ENCODE peak calls at places on chromosomes 6 and 20, in eight cellular contexts. T, S, A, Y, W, O, M and K are unnamed samples.
A peak's percentile ranks its signal among the peaks of the same experiment; 100 is the strongest.

GRCh38 chr20:59456342-59457132 is 147.8 kb upstream of the PHACTR3 start:
- DNase-seq in T (no peak), S (no peak), A (no peak), Y (no peak), W (no peak), O (no peak), M (no peak), K (no peak)

GRCh38 chr20:49916146-49917002 is 1.0 kb upstream of the SPATA2 start:
- DNase-seq in T (no peak), S (no peak), A (no peak), Y (no peak), W (no peak), O (no peak), M (no peak), K (no peak)

GRCh38 chr6:21842875-21843274 is 249.3 kb downstream of the SOX4 start:
- DNase-seq in T (no peak), S (no peak), A (no peak), Y (no peak), W (no peak), O (no peak), M (no peak), K (no peak)

GRCh38 chr6:35219683-35220326 is 6.0 kb downstream of the SCUBE3 start:
- DNase-seq in T (no peak), S (no peak), A (no peak), Y (no peak), W (no peak), O (no peak), M (no peak), K (no peak)

GRCh38 chr6:4059115-4059777 is 19.7 kb downstream of the FAM217A start:
- DNase-seq in T (peak; percentile 44), S (peak; percentile 84), A (no peak), Y (no peak), W (no peak), O (no peak), M (peak; percentile 60), K (peak; percentile 41)

GRCh38 chr6:160513836-160514235 is 150.2 kb downstream of the LPA start:
- DNase-seq in T (no peak), S (no peak), A (no peak), Y (no peak), W (no peak), O (no peak), M (no peak), K (no peak)

GRCh38 chr6:16760536-16761468 is at the start of gene ATXN1:
- DNase-seq in T (peak; percentile 75), S (no peak), A (peak; percentile 74), Y (peak; percentile 57), W (no peak), O (peak; percentile 55), M (peak; percentile 51), K (no peak)

GRCh38 chr20:50826121-50826520 is 31.3 kb downstream of the BCAS4 start:
- DNase-seq in T (no peak), S (peak; percentile 38), A (no peak), Y (no peak), W (peak; percentile 72), O (no peak), M (no peak), K (no peak)

GRCh38 chr6:106216527-106216926 is 109.0 kb downstream of the ATG5 start:
- DNase-seq in T (no peak), S (peak; percentile 61), A (no peak), Y (no peak), W (no peak), O (no peak), M (no peak), K (no peak)

GRCh38 chr6:136685540-136686108 is 106.7 kb downstream of the MAP3K5 start:
- DNase-seq in T (no peak), S (no peak), A (peak; percentile 46), Y (no peak), W (no peak), O (no peak), M (no peak), K (peak; percentile 58)

GRCh38 chr20:63979549-63980316 is at the start of gene SAMD10:
- DNase-seq in T (peak; percentile 79), S (no peak), A (peak; percentile 60), Y (no peak), W (peak; percentile 88), O (no peak), M (peak; percentile 78), K (no peak)

DNA sequence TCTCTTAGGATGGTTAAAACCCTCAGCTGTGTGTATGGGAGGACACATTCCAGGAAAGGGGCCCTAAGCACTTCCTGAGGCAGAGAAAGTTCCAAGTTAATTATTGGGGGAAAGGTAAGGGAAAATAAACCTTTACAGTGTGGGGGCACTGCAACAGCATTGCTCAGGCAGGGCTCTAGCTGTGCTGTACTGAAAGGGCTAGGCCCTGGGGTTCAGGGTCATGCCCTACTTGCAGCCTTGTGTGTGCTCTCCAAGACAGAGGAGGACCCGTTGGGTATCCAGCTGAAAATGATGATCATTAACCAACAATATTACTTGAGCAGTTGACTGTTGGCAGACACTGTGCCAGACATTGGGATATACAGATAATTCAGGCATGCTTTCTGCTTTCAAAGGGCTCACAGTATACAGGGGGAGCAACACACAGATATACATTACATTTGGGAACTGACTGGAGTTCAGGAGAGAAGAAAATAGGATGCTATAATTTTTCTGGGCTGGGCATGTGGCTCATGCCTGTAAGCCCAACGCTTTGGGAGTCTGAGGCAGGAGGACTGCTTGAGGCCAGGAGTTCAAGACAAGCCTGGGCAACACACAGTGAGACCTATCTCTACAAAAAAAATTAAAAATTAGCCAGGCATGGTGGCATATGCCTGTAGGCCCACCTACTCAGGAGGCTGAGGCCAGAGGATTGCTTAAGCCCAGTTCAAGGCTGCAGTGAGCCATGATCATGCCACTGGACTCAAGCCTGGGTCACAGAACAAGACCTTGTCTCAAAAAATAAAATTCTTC is 9.1 kb upstream of the RPL7L1 start:
- DNase-seq in T (no peak), S (no peak), A (no peak), Y (no peak), W (no peak), O (no peak), M (no peak), K (no peak)
- H3K27ac ChIP-seq in T (no peak overlapping the region), S (no peak overlapping the region), A (no peak overlapping the region), Y (no peak overlapping the region), W (no peak overlapping the region), O (no peak overlapping the region), M (no peak overlapping the region), K (no peak overlapping the region)

DNA sequence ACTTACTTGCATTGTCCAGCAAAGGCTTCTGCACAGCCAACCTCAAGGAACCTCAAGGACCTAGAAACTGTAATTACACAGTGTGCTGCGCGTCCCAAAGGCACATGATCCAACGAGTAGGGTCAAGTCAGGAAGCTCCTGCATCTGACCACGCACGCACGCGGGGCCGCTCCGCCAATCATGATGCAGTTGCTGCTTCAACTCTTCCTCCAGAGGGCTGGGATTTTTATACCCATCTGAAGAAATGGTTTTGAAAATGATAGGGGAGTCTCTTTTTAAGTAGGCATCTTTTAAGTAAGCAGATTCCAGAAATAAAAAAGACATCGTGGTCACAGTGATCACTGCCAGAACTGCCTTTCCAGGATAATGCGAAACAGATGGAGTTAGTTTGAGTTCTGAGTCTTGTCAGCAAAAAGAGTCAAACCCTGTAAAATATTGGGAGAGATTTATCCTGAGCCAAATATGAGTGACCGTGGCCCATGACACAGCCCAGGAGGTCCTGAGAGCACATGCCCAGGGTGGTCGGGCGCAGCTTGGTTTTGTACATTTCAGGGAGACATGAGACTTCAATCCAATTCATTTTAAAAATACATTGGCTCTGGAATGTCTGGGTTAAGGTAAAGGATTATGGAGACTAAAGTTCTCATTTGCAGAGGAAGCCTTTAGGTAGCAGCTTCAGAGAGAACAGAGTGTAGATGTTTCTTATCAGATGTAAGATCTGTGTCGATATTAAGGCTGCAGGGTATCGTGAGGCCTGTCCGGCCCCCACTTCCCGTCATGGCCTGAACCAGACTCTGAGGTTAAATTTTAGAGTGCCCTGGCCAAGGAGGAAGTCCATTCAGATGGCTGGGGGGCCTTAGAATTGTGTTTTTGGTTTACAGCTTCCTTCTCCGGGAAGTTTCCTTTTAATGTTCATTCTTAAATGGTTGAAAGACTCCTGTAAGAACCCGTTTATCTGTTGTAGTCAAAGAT is 34.2 kb downstream of the KIF25 start:
- DNase-seq in T (no peak), S (peak; percentile 50), A (no peak), Y (peak; percentile 53), W (no peak), O (no peak), M (no peak), K (no peak)
- H3K27ac ChIP-seq in T (no peak overlapping the region), S (peak overlapping the region; percentile 42), A (no peak overlapping the region), Y (peak overlapping the region; percentile 92), W (peak overlapping the region; percentile 53), O (no peak overlapping the region), M (no peak overlapping the region), K (no peak overlapping the region)

GRCh38 chr6:139257821-139258398 is 33.9 kb downstream of the TXLNB start:
- DNase-seq in T (no peak), S (no peak), A (no peak), Y (no peak), W (no peak), O (no peak), M (no peak), K (no peak)

GRCh38 chr6:139265512-139266190 is 26.1 kb downstream of the TXLNB start:
- DNase-seq in T (no peak), S (no peak), A (no peak), Y (no peak), W (no peak), O (no peak), M (no peak), K (no peak)

GRCh38 chr6:139257291-139257690 is 34.5 kb downstream of the TXLNB start:
- DNase-seq in T (no peak), S (no peak), A (no peak), Y (no peak), W (no peak), O (no peak), M (no peak), K (no peak)

DNA sequence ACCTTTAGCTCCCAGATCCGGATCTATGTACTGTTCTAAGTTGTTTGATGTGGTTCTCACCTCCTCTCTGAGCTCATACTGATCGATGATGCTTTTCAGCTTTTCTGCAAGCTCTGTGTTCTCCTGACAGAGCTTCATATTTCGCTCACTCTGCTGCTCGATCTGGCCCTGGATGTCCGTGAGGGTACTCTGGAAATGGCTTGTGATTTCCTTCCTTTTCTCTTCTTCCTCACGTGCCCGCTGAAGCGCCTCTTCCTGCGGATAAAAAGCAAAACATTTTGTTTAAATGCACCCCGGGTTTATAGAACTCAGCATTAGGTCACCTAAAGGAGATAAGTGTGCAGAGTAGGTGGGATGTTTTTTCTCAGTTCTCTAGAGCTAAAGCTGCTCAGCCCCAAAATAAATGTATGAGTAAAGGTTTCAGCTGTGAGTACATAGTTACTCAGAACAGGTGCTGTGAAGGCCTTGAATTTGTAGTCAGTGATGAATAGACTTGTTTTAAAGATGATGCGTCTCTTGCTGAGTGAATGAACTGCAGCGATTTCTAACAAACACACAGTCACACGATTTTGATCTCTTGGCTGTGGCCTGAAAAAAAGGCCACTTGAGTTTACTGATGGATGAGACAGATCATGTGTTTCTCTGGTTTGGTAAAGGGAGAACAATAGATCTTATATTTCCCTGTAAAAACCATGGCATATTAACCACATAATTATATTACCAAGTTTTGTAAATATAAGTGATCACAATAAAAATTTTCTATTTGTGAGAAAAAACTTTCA is 29.1 kb downstream of the TXLNB start:
- DNase-seq in T (peak; percentile 31), S (no peak), A (no peak), Y (no peak), W (no peak), O (no peak), M (peak; percentile 10), K (peak; percentile 51)
- H3K27ac ChIP-seq in T (no peak overlapping the region), S (no peak overlapping the region), A (no peak overlapping the region), Y (no peak overlapping the region), W (no peak overlapping the region), O (no peak overlapping the region), M (no peak overlapping the region), K (peak overlapping the region; percentile 28)

DNA sequence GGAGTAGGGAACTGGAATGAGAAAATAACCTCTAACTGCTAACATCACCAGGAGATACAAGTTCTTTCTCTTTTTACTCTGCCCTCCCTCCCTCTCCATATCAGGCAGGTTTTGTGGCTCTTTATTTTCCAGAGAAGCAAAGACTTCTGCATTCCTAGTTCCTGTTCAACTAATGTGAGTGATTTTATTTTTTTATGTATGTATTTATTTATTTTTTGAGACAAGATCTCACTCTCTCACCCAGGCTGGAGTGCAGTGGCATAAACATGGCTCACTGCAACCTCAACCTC is 6.0 kb upstream of the IER3 start:
- DNase-seq in T (no peak), S (no peak), A (no peak), Y (no peak), W (peak; percentile 6), O (no peak), M (no peak), K (no peak)
- H3K27ac ChIP-seq in T (no peak overlapping the region), S (peak overlapping the region; percentile 26), A (no peak overlapping the region), Y (peak overlapping the region; percentile 94), W (peak overlapping the region; percentile 93), O (no peak overlapping the region), M (no peak overlapping the region), K (peak overlapping the region; percentile 100)